ENCODE peak calls at places on chromosomes 6 and 20, in nine cellular contexts. J is GM12891, K is uterus, R is IMR-90, B is heart left ventricle, Y is breast epithelium, N is A549, Z is ovary, W is body of pancreas. S is an unnamed sample.

GRCh38 chr6:37059344-37060194 is 54.1 kb downstream of the FGD2 start:
- DNase-seq in J (no peak), K (peak), R (peak), B (no peak), Y (no peak), N (peak), Z (peak), W (peak), S (peak)

GRCh38 chr6:109706513-109706912 is 15.4 kb downstream of the FIG4 start:
- DNase-seq in J (no peak), K (no peak), R (no peak), B (no peak), Y (no peak), N (no peak), Z (no peak), W (no peak), S (no peak)

GRCh38 chr6:13396241-13396792 is 68.0 kb upstream of the TBC1D7 start:
- DNase-seq in J (no peak), K (no peak), R (no peak), B (no peak), Y (no peak), N (no peak), Z (no peak), W (no peak), S (no peak)

GRCh38 chr6:118083711-118084110 is 176.6 kb downstream of the SLC35F1 start:
- DNase-seq in J (no peak), K (no peak), R (no peak), B (no peak), Y (no peak), N (no peak), Z (no peak), W (no peak), S (no peak)

GRCh38 chr6:137977206-137977605 is 110.1 kb downstream of the TNFAIP3 start:
- DNase-seq in J (no peak), K (no peak), R (no peak), B (no peak), Y (no peak), N (no peak), Z (no peak), W (no peak), S (no peak)

GRCh38 chr6:6590530-6590929 is 2.0 kb downstream of the LY86 start:
- DNase-seq in J (no peak), K (no peak), R (no peak), B (no peak), Y (no peak), N (no peak), Z (no peak), W (no peak), S (no peak)

GRCh38 chr6:64299176-64299575 is 663.6 kb downstream of the PHF3 start:
- DNase-seq in J (no peak), K (no peak), R (no peak), B (no peak), Y (no peak), N (no peak), Z (no peak), W (no peak), S (no peak)

GRCh38 chr20:50356962-50357782 is 153.0 kb upstream of the PTPN1 start:
- DNase-seq in J (no peak), K (no peak), R (no peak), B (no peak), Y (no peak), N (no peak), Z (peak), W (no peak), S (no peak)

GRCh38 chr6:49958180-49958579 is 5.8 kb downstream of the DEFB114 start:
- DNase-seq in J (no peak), K (no peak), R (no peak), B (no peak), Y (no peak), N (no peak), Z (no peak), W (no peak), S (no peak)

DNA sequence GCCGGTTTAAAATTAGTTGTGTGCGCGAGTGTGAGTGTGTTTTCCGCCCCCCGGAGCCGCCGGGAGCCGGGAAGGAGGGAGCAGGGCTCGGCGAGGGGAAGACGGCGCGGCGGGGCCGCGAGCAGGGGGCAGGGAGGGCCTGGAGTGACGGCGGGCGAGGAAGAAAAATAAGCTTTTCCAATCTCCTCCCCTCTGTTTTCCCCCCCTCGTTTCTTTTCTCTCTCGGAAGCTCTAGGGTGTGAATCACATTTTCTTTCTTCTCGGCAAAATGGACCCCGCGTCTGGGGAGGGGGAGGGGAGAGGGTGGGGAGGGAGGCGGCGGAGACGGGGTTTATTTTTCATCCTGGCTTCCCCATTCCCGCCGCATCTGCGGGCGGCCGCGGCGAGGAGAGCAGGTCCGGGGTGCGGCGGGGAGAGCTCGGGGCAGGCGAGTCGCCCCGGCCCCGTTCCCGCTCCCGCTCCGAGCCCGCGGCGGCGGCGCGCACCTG is 881 bp downstream of the BICRAL start:
- DNase-seq in J (peak), K (peak), R (peak), B (peak), Y (peak), N (peak), Z (peak), W (peak), S (peak)
- TF ChIP-seq POLR2A in J (peak), K (peak), R (peak), B (no peak), Y (peak), N (peak), Z (peak), W (peak), S (no peak)

GRCh38 chr20:32109392-32110172 is at the start of gene TM9SF4:
- DNase-seq in J (peak), K (peak), R (peak), B (peak), Y (peak), N (peak), Z (peak), W (peak), S (peak)
- TF ChIP-seq POLR2A in J (peak), K (peak), R (peak), B (no peak), Y (peak), N (peak), Z (peak), W (peak), S (peak)

GRCh38 chr6:104958720-104959452 is 2.0 kb downstream of the LIN28B start:
- DNase-seq in J (no peak), K (no peak), R (no peak), B (no peak), Y (no peak), N (no peak), Z (no peak), W (no peak), S (peak)
- TF ChIP-seq POLR2A in J (no peak), K (no peak), R (no peak), B (no peak), Y (no peak), N (no peak), Z (no peak), W (no peak), S (no peak)

DNA sequence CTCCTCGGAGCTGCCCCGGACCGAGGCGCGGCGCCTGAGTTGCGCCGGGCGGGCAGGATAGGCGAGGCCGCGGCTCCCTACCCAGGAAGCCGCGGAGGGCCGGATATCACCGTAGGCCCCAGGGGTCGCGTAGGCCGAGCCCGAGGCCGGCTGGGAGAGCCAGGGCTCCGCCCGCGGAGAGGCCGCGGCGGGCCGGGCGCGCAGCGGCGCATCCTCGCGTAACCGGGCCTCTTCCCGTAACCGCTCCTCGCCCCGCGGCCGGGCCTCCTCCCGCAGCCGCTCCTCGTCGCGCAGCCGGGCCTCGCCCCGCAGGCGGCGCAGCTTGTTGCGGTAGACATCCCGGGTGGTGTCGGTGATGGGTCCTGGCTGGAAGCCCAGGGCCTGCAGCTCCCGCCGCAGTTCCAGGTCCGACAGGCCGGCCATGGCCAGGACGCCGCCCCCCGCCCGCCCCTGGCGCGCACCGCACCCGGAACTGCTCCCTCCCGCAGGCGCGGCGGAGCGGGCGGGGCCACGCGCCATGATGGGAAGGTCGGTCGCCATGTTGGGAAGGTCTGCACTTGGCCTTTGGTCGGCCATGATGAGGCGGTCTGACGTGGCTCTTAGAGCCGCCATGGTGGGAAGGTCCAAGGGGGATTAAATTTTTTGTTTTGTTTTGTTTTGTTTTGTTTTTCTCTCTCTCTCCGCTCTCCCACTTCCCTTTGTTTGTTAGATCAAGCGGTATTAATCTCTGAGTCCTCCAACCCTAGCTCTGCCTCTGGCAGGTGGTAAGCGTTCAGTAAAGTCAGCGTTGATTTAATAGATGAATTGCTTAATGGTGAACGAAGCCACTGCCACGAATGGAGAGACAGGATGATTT is at the start of gene LEMD2:
- DNase-seq in J (peak), K (peak), R (peak), B (peak), Y (peak), N (peak), Z (peak), W (peak), S (peak)
- TF ChIP-seq POLR2A in J (peak), K (peak), R (peak), B (no peak), Y (peak), N (peak), Z (peak), W (peak), S (peak)

GRCh38 chr6:30184417-30185031 is 21.2 kb downstream of the TRIM15 start:
- DNase-seq in J (no peak), K (no peak), R (no peak), B (no peak), Y (no peak), N (no peak), Z (no peak), W (no peak), S (no peak)
- TF ChIP-seq POLR2A in J (peak), K (no peak), R (no peak), B (no peak), Y (no peak), N (no peak), Z (no peak), W (no peak), S (no peak)

GRCh38 chr6:12393100-12393499 is 102.9 kb downstream of the EDN1 start:
- DNase-seq in J (no peak), K (no peak), R (no peak), B (no peak), Y (no peak), N (no peak), Z (no peak), W (no peak), S (no peak)
- TF ChIP-seq POLR2A in J (no peak), K (no peak), R (no peak), B (no peak), Y (no peak), N (no peak), Z (no peak), W (no peak), S (no peak)

GRCh38 chr6:31580446-31580755 is 1.8 kb downstream of the LTB start:
- DNase-seq in J (no peak), K (no peak), R (no peak), B (no peak), Y (no peak), N (no peak), Z (no peak), W (no peak), S (no peak)

GRCh38 chr6:31579546-31580445 is 2.4 kb downstream of the LTB start:
- DNase-seq in J (no peak), K (no peak), R (no peak), B (no peak), Y (no peak), N (no peak), Z (no peak), W (no peak), S (no peak)

GRCh38 chr6:31581511-31582229 is 554 bp downstream of the LTB start:
- DNase-seq in J (no peak), K (no peak), R (no peak), B (peak), Y (no peak), N (no peak), Z (peak), W (no peak), S (no peak)

GRCh38 chr6:31582230-31582601 is at the start of gene LTB:
- DNase-seq in J (no peak), K (no peak), R (no peak), B (peak), Y (no peak), N (no peak), Z (no peak), W (no peak), S (no peak)

GRCh38 chr6:31580807-31581437 is 1.3 kb downstream of the LTB start:
- DNase-seq in J (peak), K (peak), R (peak), B (peak), Y (peak), N (peak), Z (peak), W (peak), S (peak)
- TF ChIP-seq POLR2A in J (no peak), K (peak), R (no peak), B (no peak), Y (no peak), N (peak), Z (no peak), W (peak), S (no peak)

GRCh38 chr20:38472513-38473352 is at the start of gene RALGAPB:
- DNase-seq in J (peak), K (peak), R (peak), B (peak), Y (peak), N (peak), Z (peak), W (peak), S (peak)
- TF ChIP-seq POLR2A in J (peak), K (peak), R (peak), B (no peak), Y (peak), N (peak), Z (peak), W (peak), S (peak)